ENCODE peak calls at places on chromosome 1, in eight cellular contexts. S is AG09319; C is CD8-positive, alpha-beta T cell; T is glutamatergic neuron; B is GM12865; J is endothelial cell; Y is left cardiac atrium; M is stimulated activated CD8-positive, alpha-beta memory T cell treated with anti-CD3 and anti-CD28 coated beads, Interleukin-4, amount 100 ng/mL, for 4 hours. G is an unnamed sample.

GRCh38 chr1:201374376-201374775 is 3.1 kb downstream of the TNNT2 start:
- DNase-seq in C (no peak), T (no peak), Y (no peak), B (no peak), S (no peak), M (no peak), J (no peak), G (no peak)

GRCh38 chr1:212269306-212269705 is 15.9 kb upstream of the PPP2R5A start:
- DNase-seq in M (no peak), B (no peak), J (no peak), T (no peak), C (no peak), Y (no peak), S (no peak), G (no peak)

GRCh38 chr1:10399487-10399917 is 638 bp downstream of the PGD start:
- DNase-seq in M (no peak), B (no peak), C (no peak), Y (peak), J (no peak), T (peak), S (no peak), G (no peak)

GRCh38 chr1:28240024-28240423 is 4.1 kb downstream of the ATP5IF1 start:
- DNase-seq in Y (no peak), B (no peak), S (no peak), C (no peak), M (no peak), J (no peak), T (no peak), G (no peak)

GRCh38 chr1:157176591-157177121 is 38.5 kb upstream of the ETV3 start:
- DNase-seq in S (no peak), M (no peak), J (no peak), Y (no peak), B (peak), T (no peak), C (no peak), G (no peak)

GRCh38 chr1:26748351-26748750 is 39.4 kb upstream of the PIGV start:
- DNase-seq in J (no peak), T (no peak), C (no peak), M (no peak), S (no peak), Y (no peak), B (no peak), G (no peak)

GRCh38 chr1:171352554-171352953 is 38.6 kb downstream of the FMO4 start:
- DNase-seq in J (no peak), B (no peak), Y (no peak), C (no peak), S (no peak), M (no peak), T (no peak), G (no peak)

GRCh38 chr1:56644941-56645662 is at the start of gene PRKAA2:
- DNase-seq in C (no peak), T (peak), B (peak), Y (peak), J (peak), M (no peak), S (no peak), G (peak)

GRCh38 chr1:6178751-6179563 is 1.2 kb downstream of the CHD5 start:
- DNase-seq in T (peak), B (no peak), C (no peak), S (no peak), M (no peak), J (no peak), Y (no peak), G (peak)